ENCODE peak calls at places on chromosomes 13 and 19, in seven cellular contexts. One of them, this sample, is unnamed. For H3K27me3, the result is how much of the 10 kb centered on the place peaks cover.

GRCh38 chr13:77751513-77752456 is 54.3 kb downstream of the SLAIN1 start:
- DNase-seq in dorsolateral prefrontal cortex: no peak
- DNase-seq in heart right ventricle: no peak
- DNase-seq in breast epithelium: no peak
- DNase-seq in pancreas: peak
- DNase-seq in uterus: peak
- DNase-seq in neuronal stem cell: peak
- DNase-seq in this sample: no peak

GRCh38 chr13:45367995-45368394 is 27.0 kb upstream of the TPT1 start:
- DNase-seq in uterus: no peak
- DNase-seq in breast epithelium: no peak
- DNase-seq in dorsolateral prefrontal cortex: no peak
- DNase-seq in heart right ventricle: no peak
- DNase-seq in pancreas: no peak
- DNase-seq in neuronal stem cell: no peak
- DNase-seq in this sample: no peak

GRCh38 chr13:83077499-83077898 is 804.8 kb downstream of the SLITRK1 start:
- DNase-seq in dorsolateral prefrontal cortex: no peak
- DNase-seq in pancreas: no peak
- DNase-seq in neuronal stem cell: no peak
- DNase-seq in heart right ventricle: no peak
- DNase-seq in breast epithelium: no peak
- DNase-seq in uterus: no peak
- DNase-seq in this sample: no peak

GRCh38 chr13:85575110-85575509 is 224.1 kb downstream of the SLITRK6 start:
- DNase-seq in breast epithelium: no peak
- DNase-seq in heart right ventricle: no peak
- DNase-seq in dorsolateral prefrontal cortex: no peak
- DNase-seq in pancreas: no peak
- DNase-seq in neuronal stem cell: no peak
- DNase-seq in uterus: no peak
- DNase-seq in this sample: no peak

GRCh38 chr19:6119031-6119430 is 8.7 kb upstream of the RFX2 start:
- DNase-seq in dorsolateral prefrontal cortex: no peak
- DNase-seq in breast epithelium: no peak
- DNase-seq in uterus: no peak
- DNase-seq in neuronal stem cell: no peak
- DNase-seq in heart right ventricle: no peak
- DNase-seq in pancreas: no peak
- DNase-seq in this sample: no peak

GRCh38 chr13:20411638-20412342 is 113.9 kb downstream of the CRYL1 start:
- DNase-seq in neuronal stem cell: no peak
- DNase-seq in dorsolateral prefrontal cortex: no peak
- DNase-seq in uterus: no peak
- DNase-seq in heart right ventricle: no peak
- DNase-seq in breast epithelium: no peak
- DNase-seq in pancreas: no peak
- DNase-seq in this sample: no peak

GRCh38 chr13:76937416-76937815 is 10.9 kb upstream of the ACOD1 start:
- DNase-seq in breast epithelium: no peak
- DNase-seq in neuronal stem cell: no peak
- DNase-seq in heart right ventricle: no peak
- DNase-seq in uterus: no peak
- DNase-seq in pancreas: no peak
- DNase-seq in dorsolateral prefrontal cortex: no peak
- DNase-seq in this sample: no peak

GRCh38 chr19:20964798-20965197 is 41.7 kb downstream of the ZNF85 start:
- DNase-seq in pancreas: no peak
- DNase-seq in dorsolateral prefrontal cortex: no peak
- DNase-seq in uterus: no peak
- DNase-seq in breast epithelium: no peak
- DNase-seq in neuronal stem cell: no peak
- DNase-seq in heart right ventricle: no peak
- DNase-seq in this sample: no peak

GRCh38 chr19:1855828-1856255 is 7.5 kb downstream of the KLF16 start:
- DNase-seq in dorsolateral prefrontal cortex: no peak
- DNase-seq in breast epithelium: no peak
- DNase-seq in heart right ventricle: no peak
- DNase-seq in pancreas: no peak
- DNase-seq in neuronal stem cell: no peak
- DNase-seq in uterus: no peak
- DNase-seq in this sample: no peak

GRCh38 chr19:660793-661426 is 2.1 kb downstream of the RNF126 start:
- DNase-seq in neuronal stem cell: no peak
- DNase-seq in pancreas: no peak
- DNase-seq in breast epithelium: no peak
- DNase-seq in dorsolateral prefrontal cortex: no peak
- DNase-seq in heart right ventricle: peak
- DNase-seq in uterus: no peak
- DNase-seq in this sample: no peak

GRCh38 chr13:47081246-47081645 is 184.4 kb upstream of the HTR2A start:
- DNase-seq in pancreas: no peak
- DNase-seq in dorsolateral prefrontal cortex: peak
- DNase-seq in uterus: no peak
- DNase-seq in neuronal stem cell: no peak
- DNase-seq in heart right ventricle: no peak
- DNase-seq in breast epithelium: no peak
- DNase-seq in this sample: no peak

GRCh38 chr19:2636897-2637683 is 65.4 kb downstream of the GNG7 start:
- DNase-seq in dorsolateral prefrontal cortex: no peak
- DNase-seq in pancreas: peak
- DNase-seq in uterus: peak
- DNase-seq in heart right ventricle: peak
- DNase-seq in breast epithelium: no peak
- DNase-seq in neuronal stem cell: peak
- DNase-seq in this sample: peak

GRCh38 chr19:41893899-41894298 is 10.9 kb downstream of the ARHGEF1 start:
- DNase-seq in neuronal stem cell: no peak
- DNase-seq in dorsolateral prefrontal cortex: no peak
- DNase-seq in pancreas: no peak
- DNase-seq in uterus: no peak
- DNase-seq in breast epithelium: no peak
- DNase-seq in heart right ventricle: no peak
- DNase-seq in this sample: no peak

GRCh38 chr19:46610851-46611770 is 10.0 kb downstream of the CALM3 start:
- DNase-seq in breast epithelium: no peak
- DNase-seq in dorsolateral prefrontal cortex: peak
- DNase-seq in neuronal stem cell: no peak
- DNase-seq in pancreas: no peak
- DNase-seq in uterus: no peak
- DNase-seq in heart right ventricle: no peak
- DNase-seq in this sample: no peak

GRCh38 chr19:19098084-19098702 is 34.4 kb downstream of the SLC25A42 start:
- DNase-seq in dorsolateral prefrontal cortex: no peak
- DNase-seq in heart right ventricle: no peak
- DNase-seq in breast epithelium: no peak
- DNase-seq in neuronal stem cell: no peak
- DNase-seq in uterus: no peak
- DNase-seq in pancreas: no peak
- DNase-seq in this sample: no peak

GRCh38 chr19:19098703-19099632 is 35.2 kb downstream of the SLC25A42 start:
- DNase-seq in heart right ventricle: no peak
- DNase-seq in breast epithelium: no peak
- DNase-seq in uterus: no peak
- DNase-seq in pancreas: no peak
- DNase-seq in dorsolateral prefrontal cortex: no peak
- DNase-seq in neuronal stem cell: no peak
- DNase-seq in this sample: no peak

GRCh38 chr19:19094513-19094912 is 30.7 kb downstream of the SLC25A42 start:
- DNase-seq in breast epithelium: no peak
- DNase-seq in neuronal stem cell: no peak
- DNase-seq in uterus: no peak
- DNase-seq in heart right ventricle: no peak
- DNase-seq in pancreas: no peak
- DNase-seq in dorsolateral prefrontal cortex: no peak
- DNase-seq in this sample: no peak

GRCh38 chr19:19096641-19097627 is 33.1 kb downstream of the SLC25A42 start:
- DNase-seq in pancreas: no peak
- DNase-seq in uterus: no peak
- DNase-seq in breast epithelium: no peak
- DNase-seq in neuronal stem cell: no peak
- DNase-seq in heart right ventricle: no peak
- DNase-seq in dorsolateral prefrontal cortex: no peak
- DNase-seq in this sample: no peak

DNA sequence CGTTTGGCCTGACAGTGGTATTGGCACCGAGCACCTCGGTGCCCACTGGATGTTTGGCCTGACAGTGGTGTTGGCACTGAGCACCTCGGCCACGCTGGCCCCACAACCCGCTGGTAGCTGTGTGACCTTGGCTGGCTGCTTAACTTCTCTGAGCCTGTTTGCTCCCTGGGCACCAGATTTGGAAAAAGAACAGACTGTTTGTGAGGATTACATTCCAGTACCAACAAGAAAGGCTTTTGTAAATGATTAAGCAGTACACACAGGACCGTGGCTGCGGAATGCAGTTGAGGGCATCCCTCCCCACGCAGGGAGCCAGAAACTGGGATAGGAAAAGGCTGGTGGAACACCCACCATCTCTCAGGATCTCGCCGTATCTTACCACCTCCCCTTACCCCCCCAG is 31.9 kb downstream of the SLC25A42 start:
- DNase-seq in uterus: no peak
- DNase-seq in heart right ventricle: no peak
- DNase-seq in dorsolateral prefrontal cortex: no peak
- DNase-seq in breast epithelium: no peak
- DNase-seq in pancreas: no peak
- DNase-seq in neuronal stem cell: no peak
- DNase-seq in this sample: no peak
- H3K27me3 ChIP-seq in uterus: under half
- H3K27me3 ChIP-seq in heart right ventricle: under half
- H3K27me3 ChIP-seq in dorsolateral prefrontal cortex: under half
- H3K27me3 ChIP-seq in breast epithelium: under half
- H3K27me3 ChIP-seq in pancreas: under half
- H3K27me3 ChIP-seq in neuronal stem cell: under half
- H3K27me3 ChIP-seq in this sample: under half

DNA sequence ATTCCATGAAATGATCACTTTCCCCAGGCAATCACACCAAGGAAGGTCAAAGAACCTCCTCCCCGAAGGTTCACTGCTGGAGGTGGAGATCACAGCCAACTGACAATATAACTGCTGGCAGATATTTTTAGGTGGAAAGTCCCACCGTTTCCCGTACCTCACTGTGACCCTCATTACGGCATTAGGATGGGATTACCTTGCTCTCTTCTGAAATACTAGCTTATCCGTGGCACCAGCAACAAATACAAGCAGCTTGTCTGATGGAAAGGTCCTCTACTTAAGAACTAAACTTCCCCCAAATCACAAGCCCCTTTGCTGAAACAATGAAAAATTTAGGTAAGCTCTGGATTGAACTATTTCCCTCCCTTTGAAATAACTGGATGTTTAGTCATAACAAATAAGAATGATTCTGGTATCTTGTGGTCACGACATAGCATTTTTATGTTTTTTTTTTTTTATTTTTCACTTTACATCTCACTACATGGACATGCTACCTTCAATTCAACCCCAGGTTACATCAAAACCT is 178.9 kb downstream of the COL4A1 start:
- DNase-seq in breast epithelium: no peak
- DNase-seq in heart right ventricle: no peak
- DNase-seq in pancreas: no peak
- DNase-seq in neuronal stem cell: no peak
- DNase-seq in dorsolateral prefrontal cortex: no peak
- DNase-seq in uterus: no peak
- DNase-seq in this sample: no peak
- H3K27me3 ChIP-seq in breast epithelium: under half
- H3K27me3 ChIP-seq in heart right ventricle: under half
- H3K27me3 ChIP-seq in pancreas: under half
- H3K27me3 ChIP-seq in neuronal stem cell: under half
- H3K27me3 ChIP-seq in dorsolateral prefrontal cortex: under half
- H3K27me3 ChIP-seq in uterus: under half
- H3K27me3 ChIP-seq in this sample: under half

GRCh38 chr13:112060899-112061366 is 6.0 kb upstream of the SOX1 start:
- DNase-seq in heart right ventricle: no peak
- DNase-seq in pancreas: no peak
- DNase-seq in uterus: no peak
- DNase-seq in breast epithelium: no peak
- DNase-seq in dorsolateral prefrontal cortex: no peak
- DNase-seq in neuronal stem cell: no peak
- DNase-seq in this sample: no peak

GRCh38 chr13:112058941-112059340 is 8.0 kb upstream of the SOX1 start:
- DNase-seq in neuronal stem cell: no peak
- DNase-seq in breast epithelium: no peak
- DNase-seq in heart right ventricle: no peak
- DNase-seq in uterus: no peak
- DNase-seq in pancreas: no peak
- DNase-seq in dorsolateral prefrontal cortex: no peak
- DNase-seq in this sample: no peak

GRCh38 chr13:112061367-112062046 is 5.4 kb upstream of the SOX1 start:
- DNase-seq in neuronal stem cell: no peak
- DNase-seq in dorsolateral prefrontal cortex: no peak
- DNase-seq in breast epithelium: no peak
- DNase-seq in uterus: no peak
- DNase-seq in heart right ventricle: no peak
- DNase-seq in pancreas: no peak
- DNase-seq in this sample: no peak

GRCh38 chr13:112059457-112060317 is 7.3 kb upstream of the SOX1 start:
- DNase-seq in heart right ventricle: no peak
- DNase-seq in dorsolateral prefrontal cortex: no peak
- DNase-seq in pancreas: no peak
- DNase-seq in uterus: no peak
- DNase-seq in breast epithelium: no peak
- DNase-seq in neuronal stem cell: no peak
- DNase-seq in this sample: no peak

DNA sequence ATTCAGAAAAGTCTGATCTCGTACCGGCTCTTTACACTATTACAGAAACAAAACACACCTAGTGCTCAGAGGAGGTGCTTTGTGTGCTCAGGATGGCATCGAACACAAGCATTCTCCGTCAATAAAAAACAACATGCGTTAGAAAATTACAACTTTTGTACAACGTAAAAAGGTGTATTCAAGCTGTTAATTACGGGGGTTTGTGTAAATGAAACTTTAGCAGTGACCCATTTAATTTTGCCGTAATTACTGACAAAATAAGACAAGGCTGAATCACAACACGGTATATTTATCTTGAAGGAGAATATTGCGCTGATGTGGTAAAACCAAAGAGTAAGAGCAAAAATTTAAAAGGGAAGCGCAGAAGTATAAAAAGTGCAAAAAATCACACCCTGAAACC is 6.5 kb upstream of the SOX1 start:
- DNase-seq in breast epithelium: no peak
- DNase-seq in neuronal stem cell: no peak
- DNase-seq in heart right ventricle: no peak
- DNase-seq in uterus: no peak
- DNase-seq in dorsolateral prefrontal cortex: no peak
- DNase-seq in pancreas: no peak
- DNase-seq in this sample: no peak
- H3K27me3 ChIP-seq in breast epithelium: half or more
- H3K27me3 ChIP-seq in neuronal stem cell: half or more
- H3K27me3 ChIP-seq in heart right ventricle: half or more
- H3K27me3 ChIP-seq in uterus: half or more
- H3K27me3 ChIP-seq in dorsolateral prefrontal cortex: under half
- H3K27me3 ChIP-seq in pancreas: under half
- H3K27me3 ChIP-seq in this sample: under half

GRCh38 chr19:17648097-17648660 is 40.0 kb downstream of the UNC13A start:
- DNase-seq in neuronal stem cell: no peak
- DNase-seq in dorsolateral prefrontal cortex: peak
- DNase-seq in pancreas: no peak
- DNase-seq in uterus: no peak
- DNase-seq in heart right ventricle: no peak
- DNase-seq in breast epithelium: no peak
- DNase-seq in this sample: peak
- H3K27me3 ChIP-seq in neuronal stem cell: under half
- H3K27me3 ChIP-seq in dorsolateral prefrontal cortex: under half
- H3K27me3 ChIP-seq in pancreas: under half
- H3K27me3 ChIP-seq in uterus: under half
- H3K27me3 ChIP-seq in heart right ventricle: under half
- H3K27me3 ChIP-seq in breast epithelium: under half
- H3K27me3 ChIP-seq in this sample: under half

GRCh38 chr13:51269039-51269438 is 46.8 kb downstream of the FAM124A start:
- DNase-seq in pancreas: no peak
- DNase-seq in breast epithelium: no peak
- DNase-seq in neuronal stem cell: no peak
- DNase-seq in heart right ventricle: no peak
- DNase-seq in dorsolateral prefrontal cortex: no peak
- DNase-seq in uterus: no peak
- DNase-seq in this sample: no peak
- H3K27me3 ChIP-seq in pancreas: under half
- H3K27me3 ChIP-seq in breast epithelium: under half
- H3K27me3 ChIP-seq in neuronal stem cell: under half
- H3K27me3 ChIP-seq in heart right ventricle: under half
- H3K27me3 ChIP-seq in dorsolateral prefrontal cortex: under half
- H3K27me3 ChIP-seq in uterus: under half
- H3K27me3 ChIP-seq in this sample: under half

This sample was measured in psoas muscle.